ENCODE peak calls at places on chromosomes 3 and 15, in six cellular contexts. E is T-helper 1 cell, B is endothelial cell, W is GM23248, J is AG04449, M is Calu3. T is an unnamed sample.

GRCh38 chr3:49602877-49603411 is 48.7 kb downstream of the BSN start:
- DNase-seq in E (peak), B (no peak), W (no peak), J (no peak), M (peak), T (no peak)

GRCh38 chr3:56154297-56154696 is 314.0 kb downstream of the ERC2 start:
- DNase-seq in E (no peak), B (no peak), W (peak), J (no peak), M (no peak), T (peak)

GRCh38 chr15:74543583-74543982 is 2.6 kb downstream of the ARID3B start:
- DNase-seq in E (no peak), B (no peak), W (no peak), J (no peak), M (no peak), T (no peak)

GRCh38 chr3:191246628-191247027 is 47.6 kb downstream of the OSTN start:
- DNase-seq in E (no peak), B (no peak), W (peak), J (no peak), M (peak), T (no peak)

GRCh38 chr3:133662256-133662773 is 574 bp upstream of the TOPBP1 start:
- DNase-seq in E (no peak), B (peak), W (peak), J (no peak), M (peak), T (peak)

GRCh38 chr15:48413304-48413703 is 82.1 kb downstream of the DUT start:
- DNase-seq in E (no peak), B (no peak), W (peak), J (no peak), M (no peak), T (peak)

GRCh38 chr3:53891500-53892334 is at the start of gene SELENOK:
- DNase-seq in E (peak), B (peak), W (peak), J (peak), M (peak), T (peak)

GRCh38 chr3:64945171-64945684 is 257.4 kb upstream of the ADAMTS9 start:
- DNase-seq in E (no peak), B (peak), W (no peak), J (no peak), M (no peak), T (no peak)

GRCh38 chr3:194872669-194872977 is 186.9 kb downstream of the FAM43A start:
- DNase-seq in E (no peak), B (no peak), W (peak), J (peak), M (no peak), T (no peak)

GRCh38 chr3:133455281-133455680 is 55.4 kb downstream of the BFSP2 start:
- DNase-seq in E (no peak), B (no peak), W (no peak), J (no peak), M (no peak), T (no peak)

GRCh38 chr3:142566096-142566495 is 12.4 kb downstream of the ATR start:
- DNase-seq in E (no peak), B (no peak), W (no peak), J (no peak), M (peak), T (no peak)

GRCh38 chr15:101066501-101067408 is 147.6 kb downstream of the LRRK1 start:
- DNase-seq in E (no peak), B (no peak), W (no peak), J (no peak), M (no peak), T (no peak)

GRCh38 chr15:31487811-31488436 is 161.3 kb downstream of the KLF13 start:
- DNase-seq in E (no peak), B (no peak), W (peak), J (no peak), M (no peak), T (no peak)

GRCh38 chr3:52697622-52697946 is 8.0 kb downstream of the GLT8D1 start:
- DNase-seq in E (no peak), B (no peak), W (no peak), J (no peak), M (no peak), T (no peak)

GRCh38 chr3:52280046-52280445 is 1.6 kb upstream of the WDR82 start:
- DNase-seq in E (no peak), B (no peak), W (peak), J (no peak), M (no peak), T (no peak)

GRCh38 chr15:38612159-38612863 is 47.7 kb upstream of the RASGRP1 start:
- DNase-seq in E (no peak), B (no peak), W (no peak), J (no peak), M (no peak), T (no peak)

GRCh38 chr15:96353931-96354730 is 23.6 kb downstream of the NR2F2 start:
- DNase-seq in E (no peak), B (peak), W (peak), J (no peak), M (peak), T (no peak)

GRCh38 chr3:101780661-101781060 is 1.6 kb downstream of the NXPE3 start:
- DNase-seq in E (no peak), B (no peak), W (peak), J (peak), M (no peak), T (peak)

GRCh38 chr3:9130318-9131110 is 118.9 kb downstream of the SRGAP3 start:
- DNase-seq in E (no peak), B (no peak), W (no peak), J (no peak), M (no peak), T (no peak)

GRCh38 chr3:123479891-123480290 is 31.0 kb upstream of the ADCY5 start:
- DNase-seq in E (no peak), B (no peak), W (no peak), J (no peak), M (no peak), T (no peak)

GRCh38 chr3:160948273-160948672 is 156.9 kb downstream of the B3GALNT1 start:
- DNase-seq in E (no peak), B (no peak), W (no peak), J (no peak), M (peak), T (peak)

GRCh38 chr15:99983171-99983891 is 250.1 kb upstream of the LYSMD4 start:
- DNase-seq in E (no peak), B (peak), W (no peak), J (no peak), M (no peak), T (no peak)

GRCh38 chr3:94643400-94643799 is 580.5 kb downstream of the NSUN3 start:
- DNase-seq in E (no peak), B (no peak), W (no peak), J (no peak), M (no peak), T (no peak)

GRCh38 chr15:69118089-69118488 is 42.3 kb upstream of the GLCE start:
- DNase-seq in E (no peak), B (no peak), W (no peak), J (no peak), M (no peak), T (no peak)

T was measured in HepG2.